ENCODE peak calls at places on chromosomes 4 and X, in five cellular contexts. One of them, this sample, is unnamed.

GRCh38 chrX:13638826-13639225 is 14.1 kb upstream of the TCEANC start:
- DNase-seq in Caki2: peak
- DNase-seq in cerebellar cortex: no peak
- DNase-seq in NCI-H510A treated with DMSO at 0.1 percent for 48 hours: no peak
- DNase-seq in activated CD8-positive, alpha-beta memory T cell treated with anti-CD3 and anti-CD28 coated beads for 48 hours: no peak
- DNase-seq in this sample: no peak

GRCh38 chrX:153687121-153688039 is at the start of gene SLC6A8:
- DNase-seq in Caki2: peak
- DNase-seq in cerebellar cortex: peak
- DNase-seq in activated CD8-positive, alpha-beta memory T cell treated with anti-CD3 and anti-CD28 coated beads for 48 hours: no peak
- DNase-seq in NCI-H510A treated with DMSO at 0.1 percent for 48 hours: peak
- DNase-seq in this sample: no peak

GRCh38 chr4:146207410-146207809 is 6.9 kb upstream of the REELD1 start:
- DNase-seq in NCI-H510A treated with DMSO at 0.1 percent for 48 hours: no peak
- DNase-seq in Caki2: no peak
- DNase-seq in activated CD8-positive, alpha-beta memory T cell treated with anti-CD3 and anti-CD28 coated beads for 48 hours: no peak
- DNase-seq in cerebellar cortex: no peak
- DNase-seq in this sample: no peak

GRCh38 chr4:154254999-154255398 is 236.6 kb downstream of the DCHS2 start:
- DNase-seq in Caki2: no peak
- DNase-seq in cerebellar cortex: no peak
- DNase-seq in activated CD8-positive, alpha-beta memory T cell treated with anti-CD3 and anti-CD28 coated beads for 48 hours: no peak
- DNase-seq in NCI-H510A treated with DMSO at 0.1 percent for 48 hours: no peak
- DNase-seq in this sample: no peak

GRCh38 chr4:149765630-149766029 is 50.0 kb downstream of the IQCM start:
- DNase-seq in cerebellar cortex: no peak
- DNase-seq in NCI-H510A treated with DMSO at 0.1 percent for 48 hours: no peak
- DNase-seq in Caki2: peak
- DNase-seq in activated CD8-positive, alpha-beta memory T cell treated with anti-CD3 and anti-CD28 coated beads for 48 hours: no peak
- DNase-seq in this sample: no peak

GRCh38 chr4:30600246-30600645 is 119.9 kb upstream of the PCDH7 start:
- DNase-seq in cerebellar cortex: no peak
- DNase-seq in Caki2: no peak
- DNase-seq in NCI-H510A treated with DMSO at 0.1 percent for 48 hours: no peak
- DNase-seq in activated CD8-positive, alpha-beta memory T cell treated with anti-CD3 and anti-CD28 coated beads for 48 hours: no peak
- DNase-seq in this sample: no peak

GRCh38 chr4:112898357-112899141 is 150.9 kb upstream of the ANK2 start:
- DNase-seq in NCI-H510A treated with DMSO at 0.1 percent for 48 hours: no peak
- DNase-seq in activated CD8-positive, alpha-beta memory T cell treated with anti-CD3 and anti-CD28 coated beads for 48 hours: no peak
- DNase-seq in cerebellar cortex: no peak
- DNase-seq in Caki2: no peak
- DNase-seq in this sample: no peak

GRCh38 chr4:67521506-67521905 is 23.8 kb downstream of the CENPC start:
- DNase-seq in cerebellar cortex: no peak
- DNase-seq in NCI-H510A treated with DMSO at 0.1 percent for 48 hours: no peak
- DNase-seq in activated CD8-positive, alpha-beta memory T cell treated with anti-CD3 and anti-CD28 coated beads for 48 hours: no peak
- DNase-seq in Caki2: no peak
- DNase-seq in this sample: no peak

GRCh38 chr4:52199574-52200338 is 148.7 kb downstream of the SPATA18 start:
- DNase-seq in NCI-H510A treated with DMSO at 0.1 percent for 48 hours: no peak
- DNase-seq in activated CD8-positive, alpha-beta memory T cell treated with anti-CD3 and anti-CD28 coated beads for 48 hours: no peak
- DNase-seq in Caki2: peak
- DNase-seq in cerebellar cortex: no peak
- DNase-seq in this sample: no peak

GRCh38 chr4:6420972-6421371 is 51.4 kb downstream of the PPP2R2C start:
- DNase-seq in activated CD8-positive, alpha-beta memory T cell treated with anti-CD3 and anti-CD28 coated beads for 48 hours: no peak
- DNase-seq in cerebellar cortex: no peak
- DNase-seq in NCI-H510A treated with DMSO at 0.1 percent for 48 hours: no peak
- DNase-seq in Caki2: no peak
- DNase-seq in this sample: no peak

GRCh38 chr4:107449611-107450369 is 270.2 kb downstream of the PAPSS1 start:
- DNase-seq in Caki2: no peak
- DNase-seq in NCI-H510A treated with DMSO at 0.1 percent for 48 hours: no peak
- DNase-seq in activated CD8-positive, alpha-beta memory T cell treated with anti-CD3 and anti-CD28 coated beads for 48 hours: no peak
- DNase-seq in cerebellar cortex: no peak
- DNase-seq in this sample: no peak

GRCh38 chr4:143353797-143354196 is 17.1 kb downstream of the GAB1 start:
- DNase-seq in NCI-H510A treated with DMSO at 0.1 percent for 48 hours: no peak
- DNase-seq in Caki2: no peak
- DNase-seq in cerebellar cortex: no peak
- DNase-seq in activated CD8-positive, alpha-beta memory T cell treated with anti-CD3 and anti-CD28 coated beads for 48 hours: no peak
- DNase-seq in this sample: no peak

GRCh38 chrX:70171636-70172035 is 5.6 kb upstream of the DGAT2L6 start:
- DNase-seq in Caki2: no peak
- DNase-seq in activated CD8-positive, alpha-beta memory T cell treated with anti-CD3 and anti-CD28 coated beads for 48 hours: no peak
- DNase-seq in cerebellar cortex: no peak
- DNase-seq in NCI-H510A treated with DMSO at 0.1 percent for 48 hours: no peak
- DNase-seq in this sample: no peak